ENCODE peak calls at places on chromosome 11, in ten cellular contexts. L is Right ventricle myocardium superior; I is GM20000; X is activated T-helper 1 cell treated with Interleukin-2 at 50 U/mL for 16 hours; F is GM06990; O is mucosa of gallbladder; Z is T-helper 9 cell; U is EL; T is stimulated activated CD4-positive, alpha-beta T cell treated with anti-CD3 and anti-CD28 coated beads, Interleukin-1b, Interleukin-23, amount 100 ng/mL, for 24 hours; P is fibroblast of villous mesenchyme. R is an unnamed sample.

GRCh38 chr11:119916568-119916967 is 187.6 kb upstream of the NECTIN1 start:
- DNase-seq in F (no peak), T (no peak), X (no peak), P (no peak), L (no peak), U (no peak), O (no peak), Z (no peak), I (no peak), R (no peak)

GRCh38 chr11:34198523-34198922 is 93.1 kb downstream of the NAT10 start:
- DNase-seq in U (peak), F (no peak), T (no peak), Z (no peak), I (no peak), X (no peak), O (no peak), L (no peak), P (no peak), R (no peak)

GRCh38 chr11:103055174-103055890 is 36.6 kb downstream of the DCUN1D5 start:
- DNase-seq in O (no peak), P (peak), T (no peak), L (no peak), I (peak), X (no peak), F (no peak), U (peak), Z (no peak), R (no peak)

GRCh38 chr11:70535191-70535971 is 137.1 kb downstream of the CTTN start:
- DNase-seq in O (no peak), X (no peak), P (no peak), I (no peak), F (no peak), L (peak), U (no peak), T (no peak), Z (no peak), R (no peak)

GRCh38 chr11:126834573-126834972 is 166.0 kb downstream of the KIRREL3 start:
- DNase-seq in U (no peak), T (no peak), P (no peak), I (no peak), L (no peak), F (no peak), Z (no peak), O (no peak), X (no peak), R (no peak)

GRCh38 chr11:76745059-76745376 is 38.1 kb upstream of the TSKU start:
- DNase-seq in T (no peak), L (no peak), X (no peak), U (no peak), P (no peak), Z (no peak), F (no peak), I (no peak), O (no peak), R (no peak)

GRCh38 chr11:126544311-126545056 is 189.0 kb downstream of the ST3GAL4 start:
- DNase-seq in T (no peak), U (no peak), Z (no peak), P (peak), I (no peak), O (no peak), F (no peak), L (no peak), X (no peak), R (peak)

GRCh38 chr11:125262194-125262824 is 97.8 kb downstream of the PKNOX2 start:
- DNase-seq in F (no peak), Z (no peak), O (no peak), I (no peak), P (no peak), U (no peak), T (no peak), L (no peak), X (no peak), R (no peak)

GRCh38 chr11:35905901-35906661 is 37.8 kb upstream of the LDLRAD3 start:
- DNase-seq in T (no peak), L (no peak), X (no peak), O (no peak), Z (no peak), F (no peak), P (no peak), U (no peak), I (no peak), R (no peak)

GRCh38 chr11:22555901-22556300 is 69.7 kb downstream of the FANCF start:
- DNase-seq in L (no peak), U (no peak), O (no peak), F (no peak), I (no peak), X (no peak), T (no peak), Z (no peak), P (no peak), R (no peak)

R was measured in left colon.